ENCODE peak calls at places on chromosomes 1 and 21, in eight cellular contexts. S is SK-N-SH, V is neural progenitor cell, X is PC-9, J is fibroblast of lung, M is H9, E is keratinocyte, D is K562. K is an unnamed sample.

GRCh38 chr1:168613689-168614655 is 37.6 kb downstream of the XCL1 start:
- DNase-seq in J (peak; percentile 62), X (no peak), M (no peak), E (no peak), S (peak; percentile 55), V (peak; percentile 40), D (no peak), K (peak; percentile 29)

GRCh38 chr1:88935522-88936222 is 44.3 kb upstream of the GTF2B start:
- DNase-seq in D (peak; percentile 54), E (no peak), M (no peak), J (peak; percentile 66), S (peak; percentile 46), X (no peak), V (peak; percentile 50), K (peak; percentile 63)

GRCh38 chr1:227897704-227898438 is 49.9 kb downstream of the WNT9A start:
- DNase-seq in E (no peak), J (no peak), D (no peak), S (no peak), M (peak; percentile 19), V (no peak), X (no peak), K (no peak)

GRCh38 chr1:113742515-113742914 is 16.8 kb downstream of the PHTF1 start:
- DNase-seq in D (no peak), V (no peak), X (no peak), E (no peak), M (no peak), J (no peak), S (no peak), K (no peak)

GRCh38 chr1:2914702-2915101 is 106.6 kb upstream of the ACTRT2 start:
- DNase-seq in S (no peak), E (no peak), D (no peak), X (no peak), M (no peak), V (no peak), J (no peak), K (no peak)

GRCh38 chr1:208243522-208243850 is 698 bp downstream of the PLXNA2 start:
- DNase-seq in S (peak; percentile 70), X (no peak), M (no peak), J (no peak), D (no peak), V (peak; percentile 58), E (no peak), K (no peak)

GRCh38 chr1:193525411-193525810 is 339.0 kb upstream of the B3GALT2 start:
- DNase-seq in D (no peak), X (no peak), V (no peak), M (no peak), E (no peak), J (no peak), S (no peak), K (no peak)

GRCh38 chr21:18275740-18276139 is 31.1 kb downstream of the CHODL start:
- DNase-seq in V (no peak), J (no peak), E (no peak), X (no peak), M (no peak), S (no peak), D (no peak), K (peak; percentile 17)

GRCh38 chr1:237562247-237562823 is 328.4 kb downstream of the ZP4 start:
- DNase-seq in D (peak; percentile 64), E (peak; percentile 33), J (peak; percentile 79), X (peak; percentile 69), S (peak; percentile 39), V (peak; percentile 90), M (no peak), K (peak; percentile 19)

GRCh38 chr1:24694380-24694843 is 50.8 kb upstream of the CLIC4 start:
- DNase-seq in J (peak; percentile 72), M (no peak), S (peak; percentile 62), X (no peak), V (no peak), E (no peak), D (no peak), K (peak; percentile 79)

GRCh38 chr1:109864063-109864822 is 46.4 kb upstream of the CSF1 start:
- DNase-seq in V (no peak), X (no peak), J (peak; percentile 75), D (peak; percentile 52), M (no peak), S (no peak), E (no peak), K (no peak)

GRCh38 chr1:37471345-37472231 is 2.8 kb upstream of the ZC3H12A start:
- DNase-seq in E (peak; percentile 78), D (no peak), J (peak; percentile 85), X (peak; percentile 77), V (peak; percentile 28), M (peak; percentile 87), S (peak; percentile 80), K (peak; percentile 99)

DNA sequence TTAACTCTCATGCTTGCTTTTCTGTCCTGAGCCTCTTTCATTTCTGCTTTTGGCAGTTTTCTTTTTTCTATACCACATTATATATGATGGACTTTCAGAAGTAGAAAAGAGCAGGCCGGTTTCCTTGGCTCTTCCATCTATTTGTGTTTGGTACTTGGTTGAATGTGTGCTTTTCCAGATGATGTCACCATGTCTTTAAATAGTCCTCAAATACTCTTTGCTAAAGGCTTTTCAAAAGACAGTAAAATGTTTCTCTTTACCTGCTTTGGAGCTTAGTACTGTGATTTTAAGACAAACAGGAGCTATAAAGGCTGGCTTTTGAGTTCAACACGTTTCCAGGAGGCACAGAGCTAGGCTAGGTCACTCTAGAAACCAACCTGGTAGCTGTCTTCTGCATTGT is 186.7 kb downstream of the AK5 start:
- DNase-seq in E (no peak), X (no peak), M (no peak), J (no peak), S (no peak), V (no peak), D (no peak), K (no peak)
- H3K27ac ChIP-seq in E (no peak overlapping the region), X (no peak overlapping the region), M (no peak overlapping the region), J (no peak overlapping the region), S (no peak overlapping the region), V (no peak overlapping the region), D (no peak overlapping the region), K (peak overlapping the region; percentile 16)

DNA sequence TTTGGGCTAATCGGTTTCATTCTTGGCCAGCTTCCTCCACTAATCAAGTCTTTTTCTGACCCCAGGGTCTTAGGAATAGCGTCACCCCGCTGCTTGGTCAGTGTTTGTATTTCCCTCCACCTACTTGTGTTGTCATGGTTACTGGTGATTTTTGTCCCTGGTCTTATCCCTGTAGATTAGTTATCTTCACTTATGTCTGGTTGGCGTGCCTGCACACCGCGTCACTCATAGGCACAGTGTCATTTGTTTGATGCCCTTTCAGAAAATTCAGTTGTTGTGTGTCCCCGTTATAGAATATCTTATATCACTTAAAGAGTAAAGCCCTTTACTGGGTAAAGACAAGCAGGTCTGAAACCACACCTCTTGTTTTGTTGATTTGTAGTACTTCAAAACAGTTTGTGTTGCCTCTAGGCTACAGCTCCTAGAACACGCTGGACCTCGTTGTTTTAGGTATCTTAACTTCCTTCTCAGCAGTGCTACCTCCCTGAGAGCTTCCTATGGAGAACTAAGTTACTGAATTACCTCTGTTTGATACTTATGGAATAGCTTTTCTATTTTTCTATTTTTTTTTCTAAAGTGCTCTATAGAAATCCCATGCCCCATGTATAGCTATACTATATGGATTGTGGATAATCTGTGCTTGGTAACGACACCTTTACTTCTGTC is 897 bp downstream of the PPP1R12B start:
- DNase-seq in X (peak; percentile 47), D (peak; percentile 66), M (no peak), E (no peak), J (peak; percentile 75), S (peak; percentile 72), V (no peak), K (peak; percentile 85)
- H3K79me2 ChIP-seq in X (peaks cover 56% of the 10 kb centered on the region), D (peaks cover 51% of the 10 kb centered on the region), M (peaks cover 3% of the 10 kb centered on the region), E (peaks cover 29% of the 10 kb centered on the region), J (peaks cover 12% of the 10 kb centered on the region), S (peaks cover 42% of the 10 kb centered on the region), V (peaks cover 43% of the 10 kb centered on the region), K (peaks cover 54% of the 10 kb centered on the region)

GRCh38 chr1:6248161-6248776 is 4.3 kb downstream of the HES3 start:
- DNase-seq in D (no peak), E (no peak), X (no peak), V (no peak), S (no peak), M (no peak), J (no peak), K (peak; percentile 86)

GRCh38 chr1:6248798-6249731 is 5.1 kb downstream of the HES3 start:
- DNase-seq in D (peak; percentile 84), X (no peak), E (no peak), J (peak; percentile 44), M (peak; percentile 65), V (peak; percentile 77), S (no peak), K (peak; percentile 94)

GRCh38 chr1:6251233-6251632 is 7.3 kb downstream of the HES3 start:
- DNase-seq in J (no peak), D (no peak), M (no peak), V (no peak), X (no peak), S (no peak), E (no peak), K (peak; percentile 88)

GRCh38 chr1:6251681-6252373 is 7.8 kb downstream of the HES3 start:
- DNase-seq in D (no peak), J (no peak), V (no peak), S (no peak), M (no peak), X (no peak), E (no peak), K (peak; percentile 50)

DNA sequence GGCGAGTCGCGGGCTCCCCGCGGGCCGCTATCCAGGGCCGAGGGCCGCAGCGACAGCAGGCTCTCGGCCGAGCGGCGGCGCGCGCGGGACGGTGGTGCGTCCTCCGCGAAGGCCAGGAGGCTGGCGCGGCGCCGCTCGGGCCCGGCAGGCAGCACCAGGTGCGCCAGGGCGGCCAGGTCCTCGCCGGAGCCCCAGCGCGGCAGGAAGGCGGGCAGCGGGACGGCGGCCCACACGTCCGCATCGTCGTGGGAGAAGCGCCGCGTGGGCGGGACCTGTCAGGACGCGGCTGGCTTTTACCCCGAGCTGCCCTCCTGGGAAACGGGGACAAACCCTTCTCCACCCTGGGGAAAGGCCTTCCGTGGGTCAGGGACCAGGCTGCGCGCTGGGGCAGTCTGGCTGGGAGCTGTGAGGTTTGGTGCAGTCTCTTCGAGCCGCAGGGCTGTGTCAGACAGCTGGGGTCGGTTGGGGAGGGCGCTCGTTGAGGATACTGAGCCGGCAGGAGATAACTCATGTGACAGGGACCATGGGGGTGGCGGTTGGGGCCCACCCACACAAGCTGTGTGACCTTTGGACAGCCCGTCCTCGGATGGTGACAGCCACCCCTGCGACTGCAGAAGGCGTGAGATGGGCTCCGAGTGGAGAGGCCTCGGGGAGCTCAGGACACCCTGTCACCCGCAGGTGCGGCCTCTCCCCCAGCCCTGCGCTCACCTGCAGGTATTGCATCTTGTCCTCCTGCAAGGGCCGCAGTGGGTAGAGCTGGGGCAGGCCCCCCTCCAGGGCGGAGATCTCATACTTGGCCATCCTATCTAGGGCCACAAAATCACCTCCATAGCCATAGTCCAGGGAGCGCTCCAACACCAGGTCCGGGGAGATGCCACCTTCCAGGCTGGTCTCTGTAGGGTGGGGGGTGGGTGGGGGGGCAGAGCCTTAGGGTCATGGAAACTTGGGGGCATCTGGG is 6.0 kb downstream of the HES3 start:
- DNase-seq in J (no peak), S (no peak), D (peak; percentile 39), X (no peak), E (no peak), V (peak; percentile 74), M (no peak), K (peak; percentile 90)
- H3K4me2 ChIP-seq in J (no peak overlapping the region), S (no peak overlapping the region), D (no peak overlapping the region), X (no peak overlapping the region), E (peak overlapping the region; percentile 54), V (peak overlapping the region; percentile 76), M (no peak overlapping the region), K (no peak overlapping the region)

DNA sequence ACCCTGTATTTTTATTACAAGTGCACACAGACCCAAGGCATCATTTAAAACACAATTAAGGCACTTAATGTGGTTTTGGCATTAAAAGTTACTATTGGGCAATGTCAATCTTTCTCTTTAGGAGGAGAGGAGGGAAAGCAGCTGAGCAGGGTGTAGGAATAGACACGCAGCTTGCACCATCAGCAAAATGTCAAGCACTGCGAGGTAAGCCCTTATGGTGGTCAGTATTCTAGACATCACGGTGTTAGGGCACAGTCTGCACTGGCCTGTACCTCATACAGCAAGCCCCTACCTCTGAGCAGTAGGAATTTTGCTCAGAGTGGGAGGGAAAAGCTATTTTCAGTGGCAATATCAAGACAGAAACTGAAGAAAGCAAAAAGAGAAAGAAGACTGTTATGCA is 62.0 kb upstream of the ESRRG start:
- DNase-seq in S (no peak), D (no peak), E (no peak), V (no peak), M (no peak), J (no peak), X (no peak), K (no peak)
- H3K27ac ChIP-seq in S (no peak overlapping the region), D (no peak overlapping the region), E (no peak overlapping the region), V (no peak overlapping the region), M (no peak overlapping the region), J (no peak overlapping the region), X (no peak overlapping the region), K (no peak overlapping the region)

K was measured in osteoblast.